ENCODE peak calls at places on chromosome 3, in nine cellular contexts. One of them, this sample, is unnamed.

GRCh38 chr3:177735441-177735840 is 538.2 kb upstream of the TBL1XR1 start:
- DNase-seq in heart left ventricle: no peak
- DNase-seq in PC-3: no peak
- DNase-seq in fibroblast of lung: no peak
- DNase-seq in nephron progenitor cell: no peak
- DNase-seq in neural progenitor cell: no peak
- DNase-seq in endothelial cell: no peak
- DNase-seq in AG04450: no peak
- DNase-seq in esophagus squamous epithelium: no peak
- DNase-seq in this sample: no peak

GRCh38 chr3:72629191-72629611 is 219.0 kb downstream of the SHQ1 start:
- DNase-seq in fibroblast of lung: peak; percentile 14
- DNase-seq in nephron progenitor cell: no peak
- DNase-seq in PC-3: peak; percentile 68
- DNase-seq in AG04450: no peak
- DNase-seq in endothelial cell: no peak
- DNase-seq in heart left ventricle: no peak
- DNase-seq in neural progenitor cell: no peak
- DNase-seq in esophagus squamous epithelium: no peak
- DNase-seq in this sample: peak; percentile 56

GRCh38 chr3:37320276-37320675 is 145.9 kb upstream of the LRRFIP2 start:
- DNase-seq in fibroblast of lung: no peak
- DNase-seq in heart left ventricle: no peak
- DNase-seq in neural progenitor cell: no peak
- DNase-seq in AG04450: no peak
- DNase-seq in nephron progenitor cell: no peak
- DNase-seq in esophagus squamous epithelium: no peak
- DNase-seq in endothelial cell: no peak
- DNase-seq in PC-3: no peak
- DNase-seq in this sample: peak; percentile 26

GRCh38 chr3:195748661-195749060 is 27.9 kb downstream of the MUC20 start:
- DNase-seq in PC-3: no peak
- DNase-seq in AG04450: no peak
- DNase-seq in neural progenitor cell: no peak
- DNase-seq in esophagus squamous epithelium: no peak
- DNase-seq in endothelial cell: no peak
- DNase-seq in fibroblast of lung: no peak
- DNase-seq in nephron progenitor cell: no peak
- DNase-seq in heart left ventricle: no peak
- DNase-seq in this sample: no peak

GRCh38 chr3:47583320-47584075 is 4.8 kb upstream of the CSPG5 start:
- DNase-seq in neural progenitor cell: no peak
- DNase-seq in heart left ventricle: no peak
- DNase-seq in esophagus squamous epithelium: no peak
- DNase-seq in fibroblast of lung: no peak
- DNase-seq in AG04450: no peak
- DNase-seq in PC-3: no peak
- DNase-seq in nephron progenitor cell: no peak
- DNase-seq in endothelial cell: no peak
- DNase-seq in this sample: no peak

GRCh38 chr3:144524531-144524930 is 552.9 kb downstream of the DIPK2A start:
- DNase-seq in heart left ventricle: no peak
- DNase-seq in esophagus squamous epithelium: no peak
- DNase-seq in AG04450: no peak
- DNase-seq in endothelial cell: no peak
- DNase-seq in neural progenitor cell: no peak
- DNase-seq in fibroblast of lung: no peak
- DNase-seq in PC-3: no peak
- DNase-seq in nephron progenitor cell: no peak
- DNase-seq in this sample: no peak

GRCh38 chr3:37229291-37229690 is 54.9 kb upstream of the LRRFIP2 start:
- DNase-seq in PC-3: no peak
- DNase-seq in nephron progenitor cell: no peak
- DNase-seq in heart left ventricle: no peak
- DNase-seq in esophagus squamous epithelium: no peak
- DNase-seq in endothelial cell: no peak
- DNase-seq in AG04450: no peak
- DNase-seq in fibroblast of lung: no peak
- DNase-seq in neural progenitor cell: no peak
- DNase-seq in this sample: no peak

GRCh38 chr3:52232279-52233107 is 6.5 kb downstream of the TWF2 start:
- DNase-seq in PC-3: no peak
- DNase-seq in esophagus squamous epithelium: no peak
- DNase-seq in AG04450: no peak
- DNase-seq in nephron progenitor cell: no peak
- DNase-seq in heart left ventricle: no peak
- DNase-seq in endothelial cell: no peak
- DNase-seq in neural progenitor cell: peak; percentile 38
- DNase-seq in fibroblast of lung: no peak
- DNase-seq in this sample: no peak

GRCh38 chr3:115272036-115272824 is 125.1 kb upstream of the ZBTB20 start:
- DNase-seq in endothelial cell: no peak
- DNase-seq in neural progenitor cell: peak; percentile 3
- DNase-seq in esophagus squamous epithelium: no peak
- DNase-seq in fibroblast of lung: peak; percentile 93
- DNase-seq in PC-3: no peak
- DNase-seq in AG04450: peak; percentile 13
- DNase-seq in heart left ventricle: no peak
- DNase-seq in nephron progenitor cell: no peak
- DNase-seq in this sample: no peak

GRCh38 chr3:127450331-127450730 is 140.2 kb downstream of the TPRA1 start:
- DNase-seq in AG04450: no peak
- DNase-seq in endothelial cell: no peak
- DNase-seq in esophagus squamous epithelium: no peak
- DNase-seq in neural progenitor cell: no peak
- DNase-seq in heart left ventricle: no peak
- DNase-seq in PC-3: no peak
- DNase-seq in fibroblast of lung: no peak
- DNase-seq in nephron progenitor cell: no peak
- DNase-seq in this sample: no peak

GRCh38 chr3:127448671-127449070 is 141.9 kb downstream of the TPRA1 start:
- DNase-seq in heart left ventricle: no peak
- DNase-seq in esophagus squamous epithelium: no peak
- DNase-seq in PC-3: no peak
- DNase-seq in endothelial cell: no peak
- DNase-seq in AG04450: no peak
- DNase-seq in nephron progenitor cell: no peak
- DNase-seq in neural progenitor cell: no peak
- DNase-seq in fibroblast of lung: no peak
- DNase-seq in this sample: no peak

GRCh38 chr3:127446756-127447155 is 143.8 kb downstream of the TPRA1 start:
- DNase-seq in neural progenitor cell: no peak
- DNase-seq in AG04450: no peak
- DNase-seq in PC-3: no peak
- DNase-seq in heart left ventricle: no peak
- DNase-seq in fibroblast of lung: no peak
- DNase-seq in esophagus squamous epithelium: no peak
- DNase-seq in nephron progenitor cell: no peak
- DNase-seq in endothelial cell: no peak
- DNase-seq in this sample: no peak

GRCh38 chr3:127449489-127450212 is 140.9 kb downstream of the TPRA1 start:
- DNase-seq in AG04450: no peak
- DNase-seq in fibroblast of lung: no peak
- DNase-seq in endothelial cell: no peak
- DNase-seq in heart left ventricle: no peak
- DNase-seq in PC-3: no peak
- DNase-seq in neural progenitor cell: no peak
- DNase-seq in esophagus squamous epithelium: no peak
- DNase-seq in nephron progenitor cell: no peak
- DNase-seq in this sample: no peak

DNA sequence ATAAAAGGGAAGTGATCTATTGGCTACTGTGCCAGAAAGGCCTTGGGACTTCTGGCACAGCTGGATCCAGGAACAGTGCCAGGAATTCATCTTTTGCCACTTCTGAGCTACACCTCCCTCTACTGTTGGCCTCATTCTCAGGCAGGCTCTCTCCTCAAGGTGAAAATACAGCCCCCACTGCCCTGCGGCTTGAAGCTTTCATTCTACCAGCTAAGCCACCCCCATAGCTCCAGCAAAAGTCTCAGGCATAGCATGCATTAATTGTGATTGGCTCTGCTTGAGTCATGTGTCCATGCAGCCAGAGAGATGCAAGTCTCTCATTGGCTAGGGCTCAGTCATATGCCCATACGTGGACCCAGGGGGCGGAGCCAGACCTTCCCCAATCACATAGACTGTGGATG is 142.4 kb downstream of the TPRA1 start:
- DNase-seq in endothelial cell: no peak
- DNase-seq in esophagus squamous epithelium: no peak
- DNase-seq in heart left ventricle: no peak
- DNase-seq in neural progenitor cell: no peak
- DNase-seq in AG04450: no peak
- DNase-seq in fibroblast of lung: no peak
- DNase-seq in nephron progenitor cell: no peak
- DNase-seq in PC-3: no peak
- DNase-seq in this sample: no peak
- TF ChIP-seq CTCF in endothelial cell: no peak
- TF ChIP-seq CTCF in esophagus squamous epithelium: no peak
- TF ChIP-seq CTCF in heart left ventricle: no peak
- TF ChIP-seq CTCF in neural progenitor cell: no peak
- TF ChIP-seq CTCF in AG04450: no peak
- TF ChIP-seq CTCF in fibroblast of lung: no peak
- TF ChIP-seq CTCF in nephron progenitor cell: no peak
- TF ChIP-seq CTCF in PC-3: no peak
- TF ChIP-seq CTCF in this sample: no peak

GRCh38 chr3:14213066-14213774 is 34.6 kb downstream of the LSM3 start:
- DNase-seq in endothelial cell: no peak
- DNase-seq in neural progenitor cell: no peak
- DNase-seq in heart left ventricle: no peak
- DNase-seq in PC-3: no peak
- DNase-seq in esophagus squamous epithelium: no peak
- DNase-seq in AG04450: no peak
- DNase-seq in nephron progenitor cell: no peak
- DNase-seq in fibroblast of lung: no peak
- DNase-seq in this sample: no peak

GRCh38 chr3:14218355-14218754 is 39.7 kb downstream of the LSM3 start:
- DNase-seq in AG04450: no peak
- DNase-seq in fibroblast of lung: no peak
- DNase-seq in heart left ventricle: no peak
- DNase-seq in esophagus squamous epithelium: no peak
- DNase-seq in endothelial cell: no peak
- DNase-seq in neural progenitor cell: no peak
- DNase-seq in nephron progenitor cell: no peak
- DNase-seq in PC-3: no peak
- DNase-seq in this sample: no peak

GRCh38 chr3:14214764-14215163 is 36.1 kb downstream of the LSM3 start:
- DNase-seq in nephron progenitor cell: no peak
- DNase-seq in AG04450: no peak
- DNase-seq in endothelial cell: no peak
- DNase-seq in esophagus squamous epithelium: no peak
- DNase-seq in fibroblast of lung: no peak
- DNase-seq in neural progenitor cell: no peak
- DNase-seq in heart left ventricle: no peak
- DNase-seq in PC-3: no peak
- DNase-seq in this sample: no peak

GRCh38 chr3:14212032-14212431 is 33.4 kb downstream of the LSM3 start:
- DNase-seq in neural progenitor cell: no peak
- DNase-seq in fibroblast of lung: no peak
- DNase-seq in AG04450: no peak
- DNase-seq in nephron progenitor cell: no peak
- DNase-seq in endothelial cell: no peak
- DNase-seq in heart left ventricle: no peak
- DNase-seq in PC-3: no peak
- DNase-seq in esophagus squamous epithelium: no peak
- DNase-seq in this sample: no peak

DNA sequence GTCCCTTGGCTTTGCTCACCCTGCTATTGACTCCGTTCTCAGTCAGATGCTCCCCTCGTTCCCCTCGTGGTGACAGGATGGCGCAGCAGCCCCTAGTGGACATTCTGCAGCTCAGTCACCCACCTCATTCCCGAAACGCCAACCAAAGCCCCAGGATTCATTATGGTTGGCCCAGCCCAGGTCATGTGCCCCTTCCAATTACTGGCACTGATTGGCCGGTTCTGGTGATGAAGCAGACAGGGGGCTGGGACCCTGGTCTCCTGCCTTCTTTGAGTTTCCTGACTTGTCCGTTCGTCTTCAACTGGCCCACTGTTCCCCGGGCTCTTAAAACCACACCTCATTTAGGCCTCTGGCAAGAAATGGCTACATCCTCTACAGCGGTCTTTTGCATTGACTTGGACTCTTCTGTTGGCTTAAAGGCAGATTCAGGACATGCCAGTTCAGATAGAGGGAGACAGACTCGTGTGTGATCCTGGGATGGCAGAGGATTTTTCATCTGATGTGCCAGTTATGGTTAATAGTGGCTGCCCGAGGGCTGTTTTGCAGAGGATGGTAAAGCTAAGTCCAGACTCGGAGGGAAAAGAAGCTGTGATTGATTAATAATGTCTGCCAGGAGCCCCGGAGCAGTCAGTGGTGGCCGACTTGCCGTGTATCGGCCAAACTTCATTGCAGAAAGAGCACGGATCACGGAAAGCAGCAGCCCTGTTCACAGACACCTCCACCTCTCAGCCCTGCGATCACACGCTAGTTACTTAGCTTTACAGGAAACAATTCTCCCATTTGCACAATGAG is 37.8 kb downstream of the LSM3 start:
- DNase-seq in esophagus squamous epithelium: no peak
- DNase-seq in heart left ventricle: peak; percentile 43
- DNase-seq in fibroblast of lung: peak; percentile 86
- DNase-seq in neural progenitor cell: peak; percentile 76
- DNase-seq in nephron progenitor cell: peak; percentile 58
- DNase-seq in PC-3: no peak
- DNase-seq in endothelial cell: peak; percentile 49
- DNase-seq in AG04450: no peak
- DNase-seq in this sample: no peak
- TF ChIP-seq CTCF in esophagus squamous epithelium: no peak
- TF ChIP-seq CTCF in heart left ventricle: peak; percentile 14
- TF ChIP-seq CTCF in fibroblast of lung: peak; percentile 52
- TF ChIP-seq CTCF in neural progenitor cell: peak; percentile 62
- TF ChIP-seq CTCF in nephron progenitor cell: peak; percentile 53
- TF ChIP-seq CTCF in PC-3: peak; percentile 36
- TF ChIP-seq CTCF in endothelial cell: peak; percentile 57
- TF ChIP-seq CTCF in AG04450: peak; percentile 20
- TF ChIP-seq CTCF in this sample: no peak

GRCh38 chr3:184129012-184129411 is 6.1 kb upstream of the EIF2B5 start:
- DNase-seq in fibroblast of lung: peak; percentile 50
- DNase-seq in heart left ventricle: no peak
- DNase-seq in nephron progenitor cell: peak; percentile 40
- DNase-seq in AG04450: no peak
- DNase-seq in endothelial cell: peak; percentile 47
- DNase-seq in esophagus squamous epithelium: no peak
- DNase-seq in PC-3: peak; percentile 55
- DNase-seq in neural progenitor cell: peak; percentile 72
- DNase-seq in this sample: peak; percentile 34
- TF ChIP-seq CTCF in fibroblast of lung: peak; percentile 54
- TF ChIP-seq CTCF in heart left ventricle: no peak
- TF ChIP-seq CTCF in nephron progenitor cell: peak; percentile 43
- TF ChIP-seq CTCF in AG04450: peak; percentile 50
- TF ChIP-seq CTCF in endothelial cell: peak; percentile 41
- TF ChIP-seq CTCF in esophagus squamous epithelium: peak; percentile 33
- TF ChIP-seq CTCF in PC-3: peak; percentile 71
- TF ChIP-seq CTCF in neural progenitor cell: peak; percentile 60
- TF ChIP-seq CTCF in this sample: peak; percentile 54

DNA sequence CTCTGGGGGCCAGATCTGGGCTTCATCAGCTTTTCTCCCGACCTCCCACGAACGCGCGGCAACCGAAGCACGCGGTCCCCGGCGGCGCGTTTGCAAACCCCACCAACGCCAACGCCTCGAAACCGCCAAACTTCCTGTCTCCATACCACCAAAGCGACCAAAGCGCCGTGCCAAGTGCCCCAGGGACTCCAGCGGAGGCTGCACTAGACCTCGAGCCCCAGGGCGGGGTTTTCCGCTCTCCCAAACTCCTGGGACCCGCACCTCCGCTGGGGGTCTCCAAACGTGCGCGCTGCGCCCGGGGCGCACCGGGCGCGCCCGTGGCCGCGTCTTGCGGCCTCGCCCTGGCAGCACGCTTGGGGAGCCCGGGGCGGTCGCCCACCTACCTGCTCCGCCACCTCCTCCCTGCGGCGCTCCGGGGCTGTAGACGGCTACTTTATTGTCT is 156.0 kb upstream of the FRMD4B start:
- DNase-seq in fibroblast of lung: no peak
- DNase-seq in heart left ventricle: peak; percentile 40
- DNase-seq in esophagus squamous epithelium: no peak
- DNase-seq in neural progenitor cell: no peak
- DNase-seq in AG04450: no peak
- DNase-seq in nephron progenitor cell: no peak
- DNase-seq in PC-3: no peak
- DNase-seq in endothelial cell: peak; percentile 39
- DNase-seq in this sample: no peak
- TF ChIP-seq CTCF in fibroblast of lung: no peak
- TF ChIP-seq CTCF in heart left ventricle: no peak
- TF ChIP-seq CTCF in esophagus squamous epithelium: no peak
- TF ChIP-seq CTCF in neural progenitor cell: no peak
- TF ChIP-seq CTCF in AG04450: no peak
- TF ChIP-seq CTCF in nephron progenitor cell: no peak
- TF ChIP-seq CTCF in PC-3: no peak
- TF ChIP-seq CTCF in endothelial cell: no peak
- TF ChIP-seq CTCF in this sample: no peak

This sample was measured in GM10248.